ENCODE peak calls at places on chromosomes 12 and 14, in eight cellular contexts. D is tibial artery, M is nephron progenitor cell, U is upper lobe of right lung, E is omental fat pad, B is A673, Z is neural crest cell, L is fibroblast of mammary gland. I is an unnamed sample.

GRCh38 chr14:94623856-94624499 is 11.8 kb downstream of the SERPINA3 start:
- DNase-seq in B (no peak), Z (no peak), D (no peak), U (no peak), E (no peak), M (no peak), L (no peak), I (no peak)

GRCh38 chr14:103280278-103280917 is 53.6 kb upstream of the EIF5 start:
- DNase-seq in E (no peak), L (peak), U (no peak), D (no peak), M (no peak), Z (no peak), B (no peak), I (no peak)

GRCh38 chr12:57603758-57604453 is 718 bp upstream of the DTX3 start:
- DNase-seq in U (no peak), B (no peak), D (peak), E (no peak), Z (no peak), L (peak), M (no peak), I (peak)

GRCh38 chr12:106134294-106134949 is 4.3 kb downstream of the NUAK1 start:
- DNase-seq in E (no peak), B (no peak), M (no peak), Z (no peak), L (no peak), U (no peak), D (no peak), I (no peak)

GRCh38 chr12:43551271-43551970 is 582 bp downstream of the ADAMTS20 start:
- DNase-seq in E (no peak), U (no peak), M (peak), L (no peak), Z (peak), D (no peak), B (peak), I (no peak)

GRCh38 chr14:105420141-105420975 is 731 bp downstream of the MTA1 start:
- DNase-seq in U (peak), B (no peak), L (no peak), D (no peak), E (no peak), M (no peak), Z (no peak), I (no peak)

GRCh38 chr12:44015333-44015941 is 179.6 kb downstream of the TMEM117 start:
- DNase-seq in D (no peak), L (peak), Z (no peak), E (no peak), M (no peak), B (peak), U (no peak), I (no peak)

GRCh38 chr12:106919910-106920544 is 35.7 kb upstream of the TMEM263 start:
- DNase-seq in U (no peak), L (peak), B (peak), D (no peak), Z (peak), E (no peak), M (peak), I (no peak)

GRCh38 chr12:57896139-57896436 is 45.3 kb upstream of the ATP23 start:
- DNase-seq in Z (no peak), U (no peak), M (no peak), D (no peak), L (no peak), E (no peak), B (peak), I (no peak)

GRCh38 chr14:38971258-38971921 is 131.6 kb downstream of the SEC23A start:
- DNase-seq in L (no peak), Z (no peak), B (no peak), M (no peak), D (no peak), E (no peak), U (no peak), I (no peak)

GRCh38 chr14:38973083-38973700 is 129.8 kb downstream of the SEC23A start:
- DNase-seq in L (no peak), D (no peak), U (no peak), Z (no peak), B (no peak), M (no peak), E (no peak), I (no peak)

DNA sequence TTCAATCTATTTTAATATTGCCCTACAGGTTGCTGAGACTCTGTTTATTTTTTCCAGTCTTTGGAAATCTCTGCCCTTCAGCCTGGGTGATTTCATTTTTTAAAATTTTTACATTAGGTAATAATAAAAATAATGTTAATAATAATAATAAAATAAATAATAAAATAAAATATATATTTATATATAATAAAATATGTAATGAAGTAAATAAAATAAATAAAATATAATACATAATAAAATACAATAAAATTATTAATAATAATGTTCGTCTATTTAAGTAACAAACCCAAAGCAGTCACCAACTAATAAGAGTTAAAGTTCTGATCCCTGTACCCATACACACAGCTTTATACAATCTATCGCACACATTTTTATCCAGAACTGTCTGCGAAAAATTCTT is 130.5 kb downstream of the SEC23A start:
- DNase-seq in B (no peak), D (no peak), M (no peak), U (no peak), E (no peak), L (no peak), Z (no peak), I (no peak)
- TF ChIP-seq CTCF in B (no peak), D (no peak), M (no peak), U (no peak), E (no peak), L (no peak), Z (no peak), I (no peak)

DNA sequence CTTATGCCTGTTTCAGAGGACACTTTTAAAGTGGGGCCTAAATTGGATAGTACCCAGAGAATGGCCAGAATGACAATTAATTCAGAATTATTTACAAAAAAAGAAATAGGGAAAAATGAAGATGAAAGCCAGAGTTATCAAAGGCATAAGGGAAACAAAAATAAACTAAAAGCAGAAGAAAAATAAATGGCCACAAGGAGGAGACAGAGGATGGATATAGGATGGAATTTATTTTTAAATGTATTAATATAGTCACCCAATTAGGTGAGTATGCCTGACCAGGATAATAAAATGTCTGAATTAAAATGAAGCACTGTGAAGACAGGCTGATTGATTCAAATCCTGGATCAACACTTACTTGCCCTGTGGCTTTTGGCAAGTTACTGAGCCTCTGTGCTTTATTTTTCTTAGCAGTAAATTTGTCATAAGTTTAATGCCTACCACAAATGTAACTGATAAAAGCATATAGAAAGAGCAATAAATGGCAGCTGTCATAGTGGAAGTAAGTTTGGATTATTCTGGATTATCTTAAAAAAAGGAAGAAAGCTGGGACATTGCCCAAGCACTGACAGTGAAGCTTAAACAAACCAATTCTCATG is 3.4 kb downstream of the CLEC9A start:
- DNase-seq in B (peak), L (peak), E (no peak), U (no peak), D (no peak), M (no peak), Z (no peak), I (no peak)
- TF ChIP-seq CTCF in B (peak), L (peak), E (no peak), U (peak), D (peak), M (peak), Z (peak), I (peak)

GRCh38 chr14:100904307-100905019 is 941 bp upstream of the RTL1 start:
- DNase-seq in M (peak), L (no peak), B (peak), D (no peak), U (no peak), Z (peak), E (no peak), I (no peak)
- TF ChIP-seq CTCF in M (peak), L (peak), B (peak), D (no peak), U (no peak), Z (peak), E (no peak), I (no peak)

DNA sequence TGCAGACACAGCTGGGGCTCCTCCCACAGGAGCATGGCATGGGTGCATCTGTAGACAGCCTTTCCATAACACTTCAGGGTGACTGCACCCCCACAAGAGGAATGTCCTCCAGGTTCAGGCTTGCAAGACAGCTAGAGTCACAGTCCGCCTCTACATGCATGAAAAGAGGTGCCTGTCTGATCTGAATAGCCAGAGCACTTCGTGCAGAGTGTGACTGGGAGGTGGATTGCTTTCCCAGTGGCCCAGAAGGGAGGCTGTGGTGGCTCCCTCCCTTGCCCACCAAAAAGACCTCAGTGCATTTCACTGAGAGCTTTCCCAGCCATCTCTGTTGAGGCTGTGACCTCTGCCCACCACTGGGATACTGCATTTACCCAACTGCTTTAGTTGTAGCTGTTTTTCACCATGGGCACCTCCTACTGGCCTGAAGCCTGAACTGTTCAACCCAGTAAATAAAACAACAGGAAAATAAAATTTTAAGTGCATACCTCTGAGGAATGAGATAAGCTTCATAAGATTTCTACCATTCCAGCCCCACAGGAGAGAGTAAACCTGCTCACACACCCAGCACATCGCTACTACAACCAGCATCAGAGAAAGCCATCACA is 14.1 kb downstream of the CEP128 start:
- DNase-seq in D (no peak), B (no peak), Z (no peak), E (no peak), L (no peak), U (no peak), M (no peak), I (no peak)
- TF ChIP-seq CTCF in D (no peak), B (peak), Z (no peak), E (no peak), L (no peak), U (no peak), M (no peak), I (no peak)

DNA sequence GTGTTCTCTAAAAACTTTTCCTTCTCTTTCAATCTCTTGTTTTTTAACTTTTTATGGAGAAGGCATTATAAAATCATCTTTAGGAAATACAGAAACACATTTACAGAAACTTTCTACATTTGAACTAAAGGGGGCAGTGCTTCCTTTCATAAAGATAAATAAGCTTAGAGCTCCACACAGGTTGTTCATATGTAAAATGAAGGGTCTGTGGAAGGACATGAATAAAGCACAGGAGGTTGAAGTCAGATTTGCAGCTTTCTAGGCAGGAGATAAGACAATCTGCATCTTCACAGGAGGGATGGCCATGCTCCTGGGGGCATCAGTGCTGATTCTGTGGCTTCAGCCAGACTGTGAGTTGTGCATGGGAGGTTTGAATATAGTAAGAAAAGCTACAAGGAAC is 426.0 kb downstream of the DAD1 start:
- DNase-seq in M (no peak), E (no peak), D (no peak), B (peak), Z (no peak), U (no peak), L (peak), I (no peak)
- TF ChIP-seq CTCF in M (peak), E (no peak), D (no peak), B (peak), Z (peak), U (no peak), L (no peak), I (no peak)

GRCh38 chr12:132360906-132361777 is 31.8 kb upstream of the GALNT9 start:
- DNase-seq in L (no peak), E (no peak), D (no peak), Z (no peak), M (no peak), U (peak), B (no peak), I (no peak)

GRCh38 chr12:132365226-132365625 is 35.8 kb upstream of the GALNT9 start:
- DNase-seq in D (no peak), U (no peak), M (no peak), B (no peak), L (no peak), Z (no peak), E (no peak), I (no peak)

GRCh38 chr12:132363661-132364347 is 34.4 kb upstream of the GALNT9 start:
- DNase-seq in B (no peak), M (peak), Z (no peak), D (no peak), E (no peak), L (no peak), U (peak), I (no peak)

GRCh38 chr12:132364348-132364902 is 35.0 kb upstream of the GALNT9 start:
- DNase-seq in L (no peak), E (no peak), B (no peak), D (no peak), M (no peak), U (peak), Z (no peak), I (no peak)

DNA sequence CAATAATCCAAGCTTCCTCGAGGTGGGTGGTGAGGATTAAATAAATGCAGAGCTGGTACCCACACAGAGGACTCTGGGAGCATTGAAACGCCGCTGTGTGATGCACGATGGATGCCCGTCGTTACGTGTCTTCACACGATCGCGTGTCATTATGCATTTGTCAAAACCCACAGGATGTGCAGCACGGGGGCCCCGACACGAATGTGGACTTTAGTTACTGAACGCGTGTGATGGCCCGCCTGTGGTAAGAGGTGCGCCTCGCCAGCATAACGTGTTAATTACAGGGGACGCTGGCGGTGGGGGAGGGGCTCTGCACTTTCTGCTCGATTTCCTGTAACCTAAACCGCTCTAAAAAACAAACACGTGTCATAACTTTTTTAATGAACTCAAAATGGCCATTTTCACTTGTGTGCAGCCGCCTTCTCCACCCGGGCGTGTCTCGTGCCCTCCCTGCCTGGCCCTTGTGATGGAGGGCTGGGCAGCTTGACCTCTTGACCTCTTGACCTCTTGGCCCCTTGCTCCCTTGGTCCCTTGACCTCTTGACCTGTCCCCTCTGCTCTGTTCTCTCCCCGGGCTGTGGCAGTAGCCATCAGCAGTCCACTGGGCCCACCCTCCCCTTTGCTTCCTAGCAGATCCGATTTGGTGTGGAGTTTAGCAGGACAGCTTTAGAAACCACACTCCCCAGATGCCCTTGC is 33.7 kb upstream of the GALNT9 start:
- DNase-seq in L (no peak), U (peak), D (no peak), B (no peak), Z (no peak), M (no peak), E (no peak), I (no peak)
- TF ChIP-seq CTCF in L (no peak), U (no peak), D (no peak), B (no peak), Z (no peak), M (no peak), E (no peak), I (no peak)

GRCh38 chr12:19707948-19708409 is 268.7 kb downstream of the AEBP2 start:
- DNase-seq in Z (no peak), D (no peak), E (no peak), B (peak), L (peak), U (no peak), M (no peak), I (no peak)
- TF ChIP-seq CTCF in Z (no peak), D (no peak), E (no peak), B (peak), L (peak), U (no peak), M (no peak), I (peak)

GRCh38 chr14:52377940-52378339 is 63.8 kb downstream of the PTGER2 start:
- DNase-seq in E (no peak), D (no peak), Z (no peak), B (no peak), M (no peak), L (no peak), U (no peak), I (no peak)
- TF ChIP-seq CTCF in E (no peak), D (no peak), Z (no peak), B (peak), M (no peak), L (no peak), U (no peak), I (no peak)

DNA sequence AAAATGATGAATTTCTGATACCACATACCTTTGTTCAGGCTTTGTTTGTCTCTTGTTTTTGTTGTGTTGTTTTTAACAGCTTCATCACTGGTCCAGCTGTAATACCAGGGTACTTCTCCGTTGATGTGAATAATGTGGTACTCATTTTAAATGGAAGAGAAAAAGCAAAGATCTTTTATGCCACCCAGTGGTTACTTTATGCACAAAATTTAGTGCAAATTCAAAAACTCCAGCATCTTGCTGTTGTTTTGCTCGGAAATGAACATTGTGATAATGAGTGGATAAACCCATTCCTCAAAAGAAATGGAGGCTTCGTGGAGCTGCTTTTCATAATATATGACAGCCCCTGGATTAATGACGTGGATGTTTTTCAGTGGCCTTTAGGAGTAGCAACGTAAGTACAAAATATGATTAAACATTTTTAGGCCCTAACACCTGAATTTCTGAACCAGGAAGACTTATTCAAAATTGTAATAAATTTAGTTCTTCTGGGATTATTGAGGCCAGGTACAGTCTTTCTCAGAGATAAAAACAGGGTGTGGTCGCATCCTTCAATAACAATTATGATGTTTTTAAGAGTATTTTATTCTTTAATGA is 22.4 kb downstream of the RXYLT1 start:
- DNase-seq in Z (no peak), U (no peak), L (peak), B (peak), E (no peak), D (no peak), M (no peak), I (no peak)
- TF ChIP-seq CTCF in Z (peak), U (peak), L (peak), B (peak), E (no peak), D (peak), M (peak), I (peak)

GRCh38 chr14:69708586-69709169 is 58.3 kb upstream of the SRSF5 start:
- DNase-seq in B (no peak), Z (peak), U (no peak), D (no peak), E (no peak), L (no peak), M (peak), I (no peak)
- TF ChIP-seq CTCF in B (peak), Z (peak), U (peak), D (no peak), E (no peak), L (peak), M (peak), I (no peak)

I was measured in thoracic aorta.